ENCODE peak calls at places on chromosomes 7 and 10, in five cellular contexts. One of them, this sample, is unnamed.
A peak's percentile ranks its signal among the peaks of the same experiment; 100 is the strongest.

GRCh38 chr7:30598121-30598876 is 3.6 kb downstream of the GARS1 start:
- DNase-seq in adipocyte: peak; percentile 58
- DNase-seq in heart right ventricle: no peak
- DNase-seq in skeletal muscle cell: no peak
- DNase-seq in GM23248: peak; percentile 78
- DNase-seq in this sample: no peak

GRCh38 chr7:12800501-12800900 is 113.1 kb downstream of the ARL4A start:
- DNase-seq in adipocyte: peak; percentile 51
- DNase-seq in heart right ventricle: no peak
- DNase-seq in skeletal muscle cell: no peak
- DNase-seq in GM23248: no peak
- DNase-seq in this sample: no peak

GRCh38 chr7:1950623-1951523 is 280.8 kb downstream of the ELFN1 start:
- DNase-seq in adipocyte: no peak
- DNase-seq in heart right ventricle: peak; percentile 57
- DNase-seq in skeletal muscle cell: no peak
- DNase-seq in GM23248: no peak
- DNase-seq in this sample: no peak

GRCh38 chr7:91302794-91303193 is 38.6 kb downstream of the FZD1 start:
- DNase-seq in adipocyte: no peak
- DNase-seq in heart right ventricle: no peak
- DNase-seq in skeletal muscle cell: no peak
- DNase-seq in GM23248: no peak
- DNase-seq in this sample: no peak

GRCh38 chr10:100781145-100781665 is 35.8 kb downstream of the PAX2 start:
- DNase-seq in adipocyte: no peak
- DNase-seq in heart right ventricle: no peak
- DNase-seq in skeletal muscle cell: no peak
- DNase-seq in GM23248: no peak
- DNase-seq in this sample: no peak

GRCh38 chr10:69180525-69181204 is 631 bp downstream of the SUPV3L1 start:
- DNase-seq in adipocyte: peak; percentile 63
- DNase-seq in heart right ventricle: no peak
- DNase-seq in skeletal muscle cell: no peak
- DNase-seq in GM23248: peak; percentile 81
- DNase-seq in this sample: no peak

GRCh38 chr10:110244550-110244949 is 37.1 kb downstream of the MXI1 start:
- DNase-seq in adipocyte: no peak
- DNase-seq in heart right ventricle: no peak
- DNase-seq in skeletal muscle cell: no peak
- DNase-seq in GM23248: no peak
- DNase-seq in this sample: no peak

GRCh38 chr10:24381235-24382010 is 172.5 kb downstream of the KIAA1217 start:
- DNase-seq in adipocyte: no peak
- DNase-seq in heart right ventricle: no peak
- DNase-seq in skeletal muscle cell: no peak
- DNase-seq in GM23248: no peak
- DNase-seq in this sample: no peak

GRCh38 chr10:132237871-132238270 is 51.1 kb downstream of the DPYSL4 start:
- DNase-seq in adipocyte: no peak
- DNase-seq in heart right ventricle: peak; percentile 10
- DNase-seq in skeletal muscle cell: no peak
- DNase-seq in GM23248: no peak
- DNase-seq in this sample: no peak

GRCh38 chr7:80783688-80784327 is 135.0 kb downstream of the SEMA3C start:
- DNase-seq in adipocyte: peak; percentile 63
- DNase-seq in heart right ventricle: no peak
- DNase-seq in skeletal muscle cell: peak; percentile 33
- DNase-seq in GM23248: peak; percentile 76
- DNase-seq in this sample: no peak

GRCh38 chr7:124655990-124656389 is 109.6 kb downstream of the GPR37 start:
- DNase-seq in adipocyte: no peak
- DNase-seq in heart right ventricle: no peak
- DNase-seq in skeletal muscle cell: no peak
- DNase-seq in GM23248: no peak
- DNase-seq in this sample: no peak

GRCh38 chr10:72563327-72563932 is 62.4 kb downstream of the MICU1 start:
- DNase-seq in adipocyte: no peak
- DNase-seq in heart right ventricle: no peak
- DNase-seq in skeletal muscle cell: no peak
- DNase-seq in GM23248: no peak
- DNase-seq in this sample: no peak

GRCh38 chr7:79055722-79056415 is 397.6 kb downstream of the MAGI2 start:
- DNase-seq in adipocyte: no peak
- DNase-seq in heart right ventricle: no peak
- DNase-seq in skeletal muscle cell: no peak
- DNase-seq in GM23248: no peak
- DNase-seq in this sample: no peak

GRCh38 chr7:140684066-140684950 is 11.6 kb downstream of the ADCK2 start:
- DNase-seq in adipocyte: no peak
- DNase-seq in heart right ventricle: no peak
- DNase-seq in skeletal muscle cell: no peak
- DNase-seq in GM23248: no peak
- DNase-seq in this sample: no peak

GRCh38 chr10:12018438-12019342 is 23.9 kb downstream of the UPF2 start:
- DNase-seq in adipocyte: peak; percentile 88
- DNase-seq in heart right ventricle: no peak
- DNase-seq in skeletal muscle cell: no peak
- DNase-seq in GM23248: peak; percentile 15
- DNase-seq in this sample: no peak

GRCh38 chr10:86065711-86066251 is 300.8 kb downstream of the GRID1 start:
- DNase-seq in adipocyte: no peak
- DNase-seq in heart right ventricle: no peak
- DNase-seq in skeletal muscle cell: no peak
- DNase-seq in GM23248: no peak
- DNase-seq in this sample: no peak

GRCh38 chr10:128875955-128876354 is 591.1 kb upstream of the MGMT start:
- DNase-seq in adipocyte: peak; percentile 8
- DNase-seq in heart right ventricle: no peak
- DNase-seq in skeletal muscle cell: peak; percentile 69
- DNase-seq in GM23248: peak; percentile 73
- DNase-seq in this sample: no peak

GRCh38 chr10:58475322-58476277 is 37.1 kb upstream of the BICC1 start:
- DNase-seq in adipocyte: peak; percentile 77
- DNase-seq in heart right ventricle: no peak
- DNase-seq in skeletal muscle cell: peak; percentile 75
- DNase-seq in GM23248: peak; percentile 83
- DNase-seq in this sample: no peak

GRCh38 chr7:107643938-107644703 is 16.5 kb upstream of the SLC26A4 start:
- DNase-seq in adipocyte: peak; percentile 7
- DNase-seq in heart right ventricle: no peak
- DNase-seq in skeletal muscle cell: no peak
- DNase-seq in GM23248: peak; percentile 48
- DNase-seq in this sample: no peak

GRCh38 chr7:114900127-114900526 is 21.8 kb upstream of the MDFIC start:
- DNase-seq in adipocyte: no peak
- DNase-seq in heart right ventricle: no peak
- DNase-seq in skeletal muscle cell: no peak
- DNase-seq in GM23248: no peak
- DNase-seq in this sample: no peak

GRCh38 chr10:80405636-80406035 is 2.7 kb upstream of the PRXL2A start:
- DNase-seq in adipocyte: peak; percentile 39
- DNase-seq in heart right ventricle: no peak
- DNase-seq in skeletal muscle cell: peak; percentile 34
- DNase-seq in GM23248: no peak
- DNase-seq in this sample: peak; percentile 25

GRCh38 chr7:90828601-90829000 is 232.5 kb downstream of the CDK14 start:
- DNase-seq in adipocyte: no peak
- DNase-seq in heart right ventricle: no peak
- DNase-seq in skeletal muscle cell: no peak
- DNase-seq in GM23248: peak; percentile 59
- DNase-seq in this sample: no peak

GRCh38 chr7:45703373-45703821 is 129.2 kb downstream of the ADCY1 start:
- DNase-seq in adipocyte: no peak
- DNase-seq in heart right ventricle: no peak
- DNase-seq in skeletal muscle cell: no peak
- DNase-seq in GM23248: no peak
- DNase-seq in this sample: no peak

GRCh38 chr10:132708441-132708840 is 77.5 kb downstream of the NKX6-2 start:
- DNase-seq in adipocyte: no peak
- DNase-seq in heart right ventricle: peak; percentile 2
- DNase-seq in skeletal muscle cell: no peak
- DNase-seq in GM23248: no peak
- DNase-seq in this sample: no peak

GRCh38 chr7:53237344-53237913 is 202.0 kb downstream of the POM121L12 start:
- DNase-seq in adipocyte: no peak
- DNase-seq in heart right ventricle: no peak
- DNase-seq in skeletal muscle cell: no peak
- DNase-seq in GM23248: no peak
- DNase-seq in this sample: no peak

GRCh38 chr7:40983106-40983505 is 719.8 kb downstream of the INHBA start:
- DNase-seq in adipocyte: no peak
- DNase-seq in heart right ventricle: no peak
- DNase-seq in skeletal muscle cell: no peak
- DNase-seq in GM23248: no peak
- DNase-seq in this sample: no peak

GRCh38 chr10:122294006-122294405 is 22.9 kb downstream of the BTBD16 start:
- DNase-seq in adipocyte: no peak
- DNase-seq in heart right ventricle: no peak
- DNase-seq in skeletal muscle cell: no peak
- DNase-seq in GM23248: no peak
- DNase-seq in this sample: no peak

GRCh38 chr7:157521752-157522151 is 184.9 kb downstream of the DNAJB6 start:
- DNase-seq in adipocyte: no peak
- DNase-seq in heart right ventricle: no peak
- DNase-seq in skeletal muscle cell: no peak
- DNase-seq in GM23248: no peak
- DNase-seq in this sample: no peak

GRCh38 chr7:108014747-108015682 is 12.1 kb upstream of the LAMB1 start:
- DNase-seq in adipocyte: peak; percentile 56
- DNase-seq in heart right ventricle: no peak
- DNase-seq in skeletal muscle cell: no peak
- DNase-seq in GM23248: peak; percentile 56
- DNase-seq in this sample: no peak

GRCh38 chr7:155166673-155167370 is 96.7 kb downstream of the HTR5A start:
- DNase-seq in adipocyte: peak; percentile 99
- DNase-seq in heart right ventricle: no peak
- DNase-seq in skeletal muscle cell: peak; percentile 87
- DNase-seq in GM23248: peak; percentile 48
- DNase-seq in this sample: peak; percentile 97

GRCh38 chr7:52088008-52088787 is 771.6 kb upstream of the COBL start:
- DNase-seq in adipocyte: no peak
- DNase-seq in heart right ventricle: peak; percentile 11
- DNase-seq in skeletal muscle cell: no peak
- DNase-seq in GM23248: no peak
- DNase-seq in this sample: no peak

GRCh38 chr10:112955736-112956421 is 5.8 kb downstream of the TCF7L2 start:
- DNase-seq in adipocyte: peak; percentile 75
- DNase-seq in heart right ventricle: no peak
- DNase-seq in skeletal muscle cell: peak; percentile 85
- DNase-seq in GM23248: peak; percentile 86
- DNase-seq in this sample: no peak

GRCh38 chr10:21494221-21495001 is 31.1 kb downstream of the SKIDA1 start:
- DNase-seq in adipocyte: peak; percentile 63
- DNase-seq in heart right ventricle: peak; percentile 52
- DNase-seq in skeletal muscle cell: no peak
- DNase-seq in GM23248: peak; percentile 59
- DNase-seq in this sample: no peak

GRCh38 chr7:115631782-115632181 is 398.8 kb downstream of the TFEC start:
- DNase-seq in adipocyte: no peak
- DNase-seq in heart right ventricle: no peak
- DNase-seq in skeletal muscle cell: no peak
- DNase-seq in GM23248: no peak
- DNase-seq in this sample: no peak

GRCh38 chr7:47827321-47827720 is 120.9 kb downstream of the PKD1L1 start:
- DNase-seq in adipocyte: no peak
- DNase-seq in heart right ventricle: no peak
- DNase-seq in skeletal muscle cell: no peak
- DNase-seq in GM23248: no peak
- DNase-seq in this sample: no peak

GRCh38 chr7:98892609-98893008 is 14.3 kb downstream of the TRRAP start:
- DNase-seq in adipocyte: no peak
- DNase-seq in heart right ventricle: no peak
- DNase-seq in skeletal muscle cell: no peak
- DNase-seq in GM23248: no peak
- DNase-seq in this sample: no peak

GRCh38 chr10:26571655-26572054 is 125.8 kb upstream of the PDSS1 start:
- DNase-seq in adipocyte: no peak
- DNase-seq in heart right ventricle: no peak
- DNase-seq in skeletal muscle cell: no peak
- DNase-seq in GM23248: no peak
- DNase-seq in this sample: no peak

GRCh38 chr10:26566525-26567348 is 128.6 kb downstream of the APBB1IP start:
- DNase-seq in adipocyte: no peak
- DNase-seq in heart right ventricle: peak; percentile 17
- DNase-seq in skeletal muscle cell: no peak
- DNase-seq in GM23248: no peak
- DNase-seq in this sample: no peak

GRCh38 chr10:26567349-26567721 is 129.2 kb downstream of the APBB1IP start:
- DNase-seq in adipocyte: no peak
- DNase-seq in heart right ventricle: no peak
- DNase-seq in skeletal muscle cell: no peak
- DNase-seq in GM23248: no peak
- DNase-seq in this sample: no peak
- H3K4me3 ChIP-seq in adipocyte: no peak overlapping the region
- H3K4me3 ChIP-seq in heart right ventricle: peak overlapping the region; percentile 31
- H3K4me3 ChIP-seq in skeletal muscle cell: peak overlapping the region; percentile 31
- H3K4me3 ChIP-seq in GM23248: no peak overlapping the region
- H3K4me3 ChIP-seq in this sample: no peak overlapping the region

GRCh38 chr10:103280505-103280904 is 3.6 kb downstream of the INA start:
- DNase-seq in adipocyte: no peak
- DNase-seq in heart right ventricle: no peak
- DNase-seq in skeletal muscle cell: no peak
- DNase-seq in GM23248: no peak
- DNase-seq in this sample: no peak
- H3K4me3 ChIP-seq in adipocyte: no peak overlapping the region
- H3K4me3 ChIP-seq in heart right ventricle: no peak overlapping the region
- H3K4me3 ChIP-seq in skeletal muscle cell: no peak overlapping the region
- H3K4me3 ChIP-seq in GM23248: no peak overlapping the region
- H3K4me3 ChIP-seq in this sample: no peak overlapping the region

GRCh38 chr10:23280420-23281043 is 64.1 kb downstream of the C10orf67 start:
- DNase-seq in adipocyte: no peak
- DNase-seq in heart right ventricle: no peak
- DNase-seq in skeletal muscle cell: no peak
- DNase-seq in GM23248: no peak
- DNase-seq in this sample: no peak

GRCh38 chr10:23284674-23285335 is 59.8 kb downstream of the C10orf67 start:
- DNase-seq in adipocyte: no peak
- DNase-seq in heart right ventricle: no peak
- DNase-seq in skeletal muscle cell: no peak
- DNase-seq in GM23248: no peak
- DNase-seq in this sample: no peak

GRCh38 chr10:23284155-23284554 is 60.4 kb downstream of the C10orf67 start:
- DNase-seq in adipocyte: no peak
- DNase-seq in heart right ventricle: no peak
- DNase-seq in skeletal muscle cell: no peak
- DNase-seq in GM23248: no peak
- DNase-seq in this sample: no peak

GRCh38 chr10:23283680-23284079 is 60.9 kb downstream of the C10orf67 start:
- DNase-seq in adipocyte: no peak
- DNase-seq in heart right ventricle: no peak
- DNase-seq in skeletal muscle cell: no peak
- DNase-seq in GM23248: no peak
- DNase-seq in this sample: no peak

GRCh38 chr10:23281044-23281433 is 63.6 kb downstream of the C10orf67 start:
- DNase-seq in adipocyte: no peak
- DNase-seq in heart right ventricle: no peak
- DNase-seq in skeletal muscle cell: no peak
- DNase-seq in GM23248: no peak
- DNase-seq in this sample: no peak
- H3K4me3 ChIP-seq in adipocyte: no peak overlapping the region
- H3K4me3 ChIP-seq in heart right ventricle: no peak overlapping the region
- H3K4me3 ChIP-seq in skeletal muscle cell: no peak overlapping the region
- H3K4me3 ChIP-seq in GM23248: no peak overlapping the region
- H3K4me3 ChIP-seq in this sample: no peak overlapping the region

GRCh38 chr10:14876764-14877163 is 1.9 kb upstream of the SUV39H2 start:
- DNase-seq in adipocyte: no peak
- DNase-seq in heart right ventricle: no peak
- DNase-seq in skeletal muscle cell: no peak
- DNase-seq in GM23248: no peak
- DNase-seq in this sample: no peak
- H3K4me3 ChIP-seq in adipocyte: peak overlapping the region; percentile 98
- H3K4me3 ChIP-seq in heart right ventricle: peak overlapping the region; percentile 96
- H3K4me3 ChIP-seq in skeletal muscle cell: peak overlapping the region; percentile 97
- H3K4me3 ChIP-seq in GM23248: peak overlapping the region; percentile 82
- H3K4me3 ChIP-seq in this sample: peak overlapping the region; percentile 79